ENCODE peak calls at places on chromosomes 1 and 21, in six cellular contexts. One of them, this sample, is unnamed.
A peak's percentile ranks its signal among the peaks of the same experiment; 100 is the strongest.

GRCh38 chr1:88877382-88877825 is 14.0 kb downstream of the GTF2B start:
- DNase-seq in astrocyte of the spinal cord: peak; percentile 56
- DNase-seq in left ventricle myocardium inferior: no peak
- DNase-seq in CD8-positive, alpha-beta memory T cell: no peak
- DNase-seq in brain microvascular endothelial cell: peak; percentile 12
- DNase-seq in tibial nerve: no peak
- DNase-seq in this sample: peak; percentile 81

GRCh38 chr21:40381111-40381510 is 465.8 kb downstream of the DSCAM start:
- DNase-seq in tibial nerve: no peak
- DNase-seq in left ventricle myocardium inferior: no peak
- DNase-seq in astrocyte of the spinal cord: no peak
- DNase-seq in CD8-positive, alpha-beta memory T cell: no peak
- DNase-seq in brain microvascular endothelial cell: no peak
- DNase-seq in this sample: no peak

GRCh38 chr1:156922986-156923564 is 2.6 kb downstream of the LRRC71 start:
- DNase-seq in astrocyte of the spinal cord: no peak
- DNase-seq in CD8-positive, alpha-beta memory T cell: no peak
- DNase-seq in tibial nerve: no peak
- DNase-seq in brain microvascular endothelial cell: no peak
- DNase-seq in left ventricle myocardium inferior: no peak
- DNase-seq in this sample: no peak

GRCh38 chr1:234676103-234676594 is 66.2 kb upstream of the IRF2BP2 start:
- DNase-seq in brain microvascular endothelial cell: peak; percentile 75
- DNase-seq in left ventricle myocardium inferior: peak; percentile 88
- DNase-seq in CD8-positive, alpha-beta memory T cell: peak; percentile 71
- DNase-seq in astrocyte of the spinal cord: peak; percentile 69
- DNase-seq in tibial nerve: peak; percentile 74
- DNase-seq in this sample: peak; percentile 82

GRCh38 chr1:156497078-156497742 is 3.4 kb downstream of the MEF2D start:
- DNase-seq in tibial nerve: no peak
- DNase-seq in brain microvascular endothelial cell: no peak
- DNase-seq in astrocyte of the spinal cord: no peak
- DNase-seq in CD8-positive, alpha-beta memory T cell: no peak
- DNase-seq in left ventricle myocardium inferior: no peak
- DNase-seq in this sample: no peak

GRCh38 chr1:12549460-12550349 is 68.3 kb downstream of the DHRS3 start:
- DNase-seq in brain microvascular endothelial cell: peak; percentile 99
- DNase-seq in astrocyte of the spinal cord: peak; percentile 97
- DNase-seq in tibial nerve: peak; percentile 93
- DNase-seq in left ventricle myocardium inferior: peak; percentile 68
- DNase-seq in CD8-positive, alpha-beta memory T cell: no peak
- DNase-seq in this sample: peak; percentile 81

GRCh38 chr1:30852026-30852425 is 56.5 kb downstream of the SDC3 start:
- DNase-seq in left ventricle myocardium inferior: peak; percentile 71
- DNase-seq in astrocyte of the spinal cord: no peak
- DNase-seq in tibial nerve: peak; percentile 59
- DNase-seq in CD8-positive, alpha-beta memory T cell: no peak
- DNase-seq in brain microvascular endothelial cell: no peak
- DNase-seq in this sample: peak; percentile 51

GRCh38 chr1:15825800-15826199 is 18.4 kb upstream of the UQCRHL start:
- DNase-seq in brain microvascular endothelial cell: no peak
- DNase-seq in tibial nerve: no peak
- DNase-seq in CD8-positive, alpha-beta memory T cell: no peak
- DNase-seq in left ventricle myocardium inferior: no peak
- DNase-seq in astrocyte of the spinal cord: no peak
- DNase-seq in this sample: peak; percentile 31

GRCh38 chr1:6889875-6890480 is 104.7 kb downstream of the CAMTA1 start:
- DNase-seq in CD8-positive, alpha-beta memory T cell: peak; percentile 56
- DNase-seq in tibial nerve: peak; percentile 51
- DNase-seq in left ventricle myocardium inferior: no peak
- DNase-seq in astrocyte of the spinal cord: peak; percentile 66
- DNase-seq in brain microvascular endothelial cell: peak; percentile 60
- DNase-seq in this sample: peak; percentile 85

GRCh38 chr1:42765832-42766722 is 751 bp downstream of the P3H1 start:
- DNase-seq in tibial nerve: peak; percentile 30
- DNase-seq in brain microvascular endothelial cell: peak; percentile 76
- DNase-seq in left ventricle myocardium inferior: peak; percentile 32
- DNase-seq in astrocyte of the spinal cord: peak; percentile 82
- DNase-seq in CD8-positive, alpha-beta memory T cell: peak; percentile 60
- DNase-seq in this sample: peak; percentile 89

GRCh38 chr1:177172331-177172730 is 1.6 kb downstream of the BRINP2 start:
- DNase-seq in tibial nerve: no peak
- DNase-seq in CD8-positive, alpha-beta memory T cell: no peak
- DNase-seq in astrocyte of the spinal cord: no peak
- DNase-seq in left ventricle myocardium inferior: no peak
- DNase-seq in brain microvascular endothelial cell: no peak
- DNase-seq in this sample: no peak

GRCh38 chr1:177170756-177171535 is at the start of gene BRINP2:
- DNase-seq in brain microvascular endothelial cell: no peak
- DNase-seq in left ventricle myocardium inferior: peak; percentile 47
- DNase-seq in astrocyte of the spinal cord: peak; percentile 50
- DNase-seq in CD8-positive, alpha-beta memory T cell: no peak
- DNase-seq in tibial nerve: no peak
- DNase-seq in this sample: peak; percentile 16

GRCh38 chr1:177172866-177173265 is 2.1 kb downstream of the BRINP2 start:
- DNase-seq in CD8-positive, alpha-beta memory T cell: no peak
- DNase-seq in brain microvascular endothelial cell: no peak
- DNase-seq in left ventricle myocardium inferior: no peak
- DNase-seq in tibial nerve: no peak
- DNase-seq in astrocyte of the spinal cord: no peak
- DNase-seq in this sample: no peak

GRCh38 chr1:177173976-177174375 is 3.2 kb downstream of the BRINP2 start:
- DNase-seq in CD8-positive, alpha-beta memory T cell: no peak
- DNase-seq in left ventricle myocardium inferior: no peak
- DNase-seq in astrocyte of the spinal cord: no peak
- DNase-seq in tibial nerve: no peak
- DNase-seq in brain microvascular endothelial cell: no peak
- DNase-seq in this sample: no peak

DNA sequence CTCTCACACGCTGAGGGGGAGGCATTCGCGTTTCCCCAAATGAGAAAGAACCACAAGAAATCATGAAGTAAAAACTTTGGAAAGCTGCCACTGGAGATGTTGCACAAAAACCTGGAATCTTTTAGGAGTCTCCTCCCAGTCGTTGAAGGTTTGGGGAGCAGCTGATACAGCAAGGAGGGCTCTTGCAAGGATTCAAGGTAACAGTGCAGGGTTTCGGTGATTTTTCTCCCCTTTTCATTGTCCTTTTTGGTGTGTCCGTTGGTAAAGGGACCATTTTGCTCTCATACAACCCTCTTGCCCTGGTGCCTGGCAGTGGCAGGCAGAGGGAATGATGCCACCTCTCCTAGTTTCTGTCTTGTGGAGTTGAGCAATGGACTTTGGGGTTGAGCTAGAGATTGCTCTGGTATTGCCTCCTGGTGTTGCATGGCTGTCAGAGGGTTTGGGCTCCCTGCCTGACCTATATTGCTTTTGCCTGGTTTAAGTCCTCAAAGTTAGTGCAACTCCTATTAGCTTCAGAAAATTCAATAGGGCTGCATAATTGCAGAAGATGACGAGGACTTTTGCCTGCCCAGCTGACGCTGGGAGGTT is 872 bp downstream of the BRINP2 start:
- DNase-seq in CD8-positive, alpha-beta memory T cell: no peak
- DNase-seq in brain microvascular endothelial cell: no peak
- DNase-seq in tibial nerve: no peak
- DNase-seq in left ventricle myocardium inferior: no peak
- DNase-seq in astrocyte of the spinal cord: no peak
- DNase-seq in this sample: peak; percentile 32
- H3K4me3 ChIP-seq in CD8-positive, alpha-beta memory T cell: no peak overlapping the region
- H3K4me3 ChIP-seq in brain microvascular endothelial cell: no peak overlapping the region
- H3K4me3 ChIP-seq in tibial nerve: peak overlapping the region; percentile 20
- H3K4me3 ChIP-seq in left ventricle myocardium inferior: peak overlapping the region; percentile 68
- H3K4me3 ChIP-seq in astrocyte of the spinal cord: no peak overlapping the region
- H3K4me3 ChIP-seq in this sample: peak overlapping the region; percentile 77

GRCh38 chr21:27477321-27477720 is 510.4 kb upstream of the ADAMTS5 start:
- DNase-seq in CD8-positive, alpha-beta memory T cell: no peak
- DNase-seq in brain microvascular endothelial cell: no peak
- DNase-seq in left ventricle myocardium inferior: no peak
- DNase-seq in astrocyte of the spinal cord: no peak
- DNase-seq in tibial nerve: no peak
- DNase-seq in this sample: peak; percentile 62
- H3K4me3 ChIP-seq in CD8-positive, alpha-beta memory T cell: no peak overlapping the region
- H3K4me3 ChIP-seq in brain microvascular endothelial cell: no peak overlapping the region
- H3K4me3 ChIP-seq in left ventricle myocardium inferior: no peak overlapping the region
- H3K4me3 ChIP-seq in astrocyte of the spinal cord: no peak overlapping the region
- H3K4me3 ChIP-seq in tibial nerve: no peak overlapping the region
- H3K4me3 ChIP-seq in this sample: peak overlapping the region; percentile 40

GRCh38 chr1:226404904-226405222 is 3.0 kb downstream of the PARP1 start:
- DNase-seq in tibial nerve: no peak
- DNase-seq in CD8-positive, alpha-beta memory T cell: no peak
- DNase-seq in brain microvascular endothelial cell: no peak
- DNase-seq in left ventricle myocardium inferior: no peak
- DNase-seq in astrocyte of the spinal cord: no peak
- DNase-seq in this sample: no peak
- H3K4me3 ChIP-seq in tibial nerve: no peak overlapping the region
- H3K4me3 ChIP-seq in CD8-positive, alpha-beta memory T cell: no peak overlapping the region
- H3K4me3 ChIP-seq in brain microvascular endothelial cell: no peak overlapping the region
- H3K4me3 ChIP-seq in left ventricle myocardium inferior: peak overlapping the region; percentile 94
- H3K4me3 ChIP-seq in astrocyte of the spinal cord: no peak overlapping the region
- H3K4me3 ChIP-seq in this sample: no peak overlapping the region

DNA sequence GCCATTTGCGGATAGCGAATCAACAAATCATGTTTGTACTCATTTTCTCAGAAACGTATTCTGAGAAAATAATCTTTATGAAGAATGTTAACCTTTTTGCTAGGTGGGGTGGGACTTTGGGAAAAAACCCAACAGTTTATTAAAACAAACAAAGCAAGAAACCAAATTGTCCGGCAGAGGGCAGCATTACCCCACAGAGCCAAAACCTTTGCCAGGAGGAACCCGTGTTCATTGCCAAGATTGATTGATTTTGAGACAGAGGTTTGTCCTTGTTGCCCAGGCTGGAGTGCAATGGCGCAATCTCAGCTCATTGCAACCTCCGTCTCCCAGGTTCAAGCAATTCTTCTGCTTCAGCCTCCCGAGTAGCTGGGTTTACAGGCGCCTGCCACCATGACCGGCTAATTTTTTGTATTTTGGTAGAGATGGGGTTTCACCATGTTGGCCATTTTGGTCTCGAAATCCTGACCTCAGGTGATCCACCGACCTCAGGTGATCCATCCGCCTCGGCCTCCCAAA is 70.8 kb upstream of the RHOU start:
- DNase-seq in astrocyte of the spinal cord: peak; percentile 59
- DNase-seq in left ventricle myocardium inferior: peak; percentile 67
- DNase-seq in brain microvascular endothelial cell: peak; percentile 51
- DNase-seq in CD8-positive, alpha-beta memory T cell: peak; percentile 81
- DNase-seq in tibial nerve: peak; percentile 93
- DNase-seq in this sample: peak; percentile 88
- H3K4me3 ChIP-seq in astrocyte of the spinal cord: no peak overlapping the region
- H3K4me3 ChIP-seq in left ventricle myocardium inferior: no peak overlapping the region
- H3K4me3 ChIP-seq in brain microvascular endothelial cell: no peak overlapping the region
- H3K4me3 ChIP-seq in CD8-positive, alpha-beta memory T cell: no peak overlapping the region
- H3K4me3 ChIP-seq in tibial nerve: no peak overlapping the region
- H3K4me3 ChIP-seq in this sample: no peak overlapping the region

DNA sequence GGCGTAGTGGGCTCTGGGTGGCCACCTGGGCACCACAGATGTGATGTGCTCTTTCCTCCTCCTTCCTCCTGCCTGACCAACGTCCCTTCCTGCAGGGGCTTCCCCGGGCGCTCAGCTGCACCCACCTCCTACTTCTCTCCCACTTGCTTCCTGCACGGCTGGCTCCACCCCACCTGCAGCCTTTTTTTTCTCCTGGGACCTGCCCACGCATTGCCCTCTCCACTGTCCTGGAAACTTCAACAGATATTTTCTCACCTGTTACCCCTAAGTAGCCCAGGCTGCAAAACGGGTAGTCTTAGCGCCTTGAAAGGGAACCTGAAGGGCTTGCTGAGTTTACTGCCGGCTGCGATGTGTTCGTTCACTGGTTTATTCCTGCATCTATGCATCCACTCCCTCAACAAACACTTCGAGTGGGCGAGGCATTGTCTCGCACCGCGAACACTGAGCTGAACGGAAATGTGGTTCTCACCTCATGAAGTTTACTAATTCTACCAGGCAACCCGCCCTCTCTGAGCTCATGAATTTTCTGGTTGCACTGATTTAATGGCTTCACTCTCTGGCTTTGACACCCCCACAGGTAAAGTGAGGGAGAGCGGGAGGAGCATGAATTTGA is 23.6 kb downstream of the ZBTB18 start:
- DNase-seq in left ventricle myocardium inferior: no peak
- DNase-seq in tibial nerve: no peak
- DNase-seq in astrocyte of the spinal cord: no peak
- DNase-seq in CD8-positive, alpha-beta memory T cell: peak; percentile 87
- DNase-seq in brain microvascular endothelial cell: no peak
- DNase-seq in this sample: no peak
- H3K4me3 ChIP-seq in left ventricle myocardium inferior: no peak overlapping the region
- H3K4me3 ChIP-seq in tibial nerve: no peak overlapping the region
- H3K4me3 ChIP-seq in astrocyte of the spinal cord: no peak overlapping the region
- H3K4me3 ChIP-seq in CD8-positive, alpha-beta memory T cell: peak overlapping the region; percentile 63
- H3K4me3 ChIP-seq in brain microvascular endothelial cell: no peak overlapping the region
- H3K4me3 ChIP-seq in this sample: no peak overlapping the region

GRCh38 chr1:37944816-37945215 is 2.0 kb downstream of the INPP5B start:
- DNase-seq in left ventricle myocardium inferior: no peak
- DNase-seq in CD8-positive, alpha-beta memory T cell: no peak
- DNase-seq in tibial nerve: no peak
- DNase-seq in astrocyte of the spinal cord: no peak
- DNase-seq in brain microvascular endothelial cell: no peak
- DNase-seq in this sample: no peak
- H3K4me3 ChIP-seq in left ventricle myocardium inferior: no peak overlapping the region
- H3K4me3 ChIP-seq in CD8-positive, alpha-beta memory T cell: no peak overlapping the region
- H3K4me3 ChIP-seq in tibial nerve: no peak overlapping the region
- H3K4me3 ChIP-seq in astrocyte of the spinal cord: no peak overlapping the region
- H3K4me3 ChIP-seq in brain microvascular endothelial cell: no peak overlapping the region
- H3K4me3 ChIP-seq in this sample: no peak overlapping the region

DNA sequence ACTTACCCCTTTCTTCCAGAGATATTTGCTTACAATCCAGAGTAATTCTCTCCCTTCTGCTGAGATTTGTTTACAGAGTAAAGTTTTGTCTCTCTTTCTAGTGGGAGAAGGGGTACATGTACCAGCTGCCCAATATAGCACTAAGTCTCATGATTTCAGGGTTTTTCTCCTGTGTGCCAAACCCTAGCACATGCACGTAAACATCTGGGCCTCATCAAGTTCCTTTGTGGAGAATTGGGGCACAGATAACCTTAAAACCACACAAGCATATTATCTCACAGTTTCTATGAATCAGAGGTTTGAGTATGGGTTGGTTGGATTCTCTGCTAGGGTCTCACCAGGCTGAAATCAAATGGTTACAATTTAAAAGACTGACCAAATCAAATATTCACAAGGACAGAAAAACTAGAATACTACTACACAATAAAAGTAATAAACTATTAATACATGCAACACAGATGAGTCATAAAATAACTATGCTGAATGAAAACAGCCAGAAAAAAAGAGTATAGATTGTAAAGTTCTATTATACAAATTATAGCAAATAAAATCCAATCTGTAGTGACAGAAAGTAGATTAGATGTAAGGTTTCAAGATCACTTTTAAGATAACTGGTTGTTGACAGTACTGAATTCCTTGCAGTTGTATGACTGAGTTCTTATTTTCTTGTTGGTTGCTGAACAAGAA is 347.4 kb upstream of the PTBP2 start:
- DNase-seq in brain microvascular endothelial cell: peak; percentile 33
- DNase-seq in CD8-positive, alpha-beta memory T cell: no peak
- DNase-seq in tibial nerve: no peak
- DNase-seq in left ventricle myocardium inferior: no peak
- DNase-seq in astrocyte of the spinal cord: peak; percentile 38
- DNase-seq in this sample: peak; percentile 24
- H3K4me3 ChIP-seq in brain microvascular endothelial cell: no peak overlapping the region
- H3K4me3 ChIP-seq in CD8-positive, alpha-beta memory T cell: no peak overlapping the region
- H3K4me3 ChIP-seq in tibial nerve: no peak overlapping the region
- H3K4me3 ChIP-seq in left ventricle myocardium inferior: no peak overlapping the region
- H3K4me3 ChIP-seq in astrocyte of the spinal cord: no peak overlapping the region
- H3K4me3 ChIP-seq in this sample: no peak overlapping the region

This sample was measured in adipocyte.